ENCODE peak calls at places on chromosomes 2 and 18, in ten cellular contexts. V is foreskin fibroblast; F is AG09309; M is PC-3; Y is fibroblast of villous mesenchyme; G is heart left ventricle; A is CD8-positive, alpha-beta T cell; E is kidney epithelial cell; X is dorsolateral prefrontal cortex; D is epithelial cell of esophagus. U is an unnamed sample.

GRCh38 chr2:10668402-10669012 is 21.3 kb downstream of the NOL10 start:
- DNase-seq in V (peak), F (peak), M (peak), Y (peak), G (no peak), A (no peak), E (no peak), X (no peak), D (peak), U (no peak)

GRCh38 chr18:76564636-76565237 is 69.7 kb upstream of the ZNF516 start:
- DNase-seq in V (peak), F (no peak), M (no peak), Y (no peak), G (no peak), A (no peak), E (no peak), X (no peak), D (peak), U (no peak)

GRCh38 chr18:63963610-63964256 is 6.1 kb upstream of the SERPINB8 start:
- DNase-seq in V (peak), F (no peak), M (peak), Y (peak), G (peak), A (peak), E (no peak), X (no peak), D (peak), U (no peak)

GRCh38 chr2:10109311-10109710 is 13.2 kb upstream of the RRM2 start:
- DNase-seq in V (no peak), F (no peak), M (no peak), Y (no peak), G (no peak), A (no peak), E (no peak), X (no peak), D (no peak), U (no peak)

GRCh38 chr2:101518470-101519172 is 43.7 kb upstream of the RFX8 start:
- DNase-seq in V (peak), F (no peak), M (peak), Y (peak), G (peak), A (no peak), E (no peak), X (peak), D (peak), U (no peak)

GRCh38 chr2:875687-876615 is 74.7 kb upstream of the SNTG2 start:
- DNase-seq in V (no peak), F (no peak), M (no peak), Y (no peak), G (no peak), A (no peak), E (no peak), X (no peak), D (no peak), U (no peak)

GRCh38 chr18:10059610-10060468 is 146.0 kb downstream of the VAPA start:
- DNase-seq in V (peak), F (no peak), M (no peak), Y (peak), G (no peak), A (no peak), E (no peak), X (no peak), D (no peak), U (no peak)

GRCh38 chr2:199019898-199020507 is 437.7 kb downstream of the SATB2 start:
- DNase-seq in V (peak), F (peak), M (peak), Y (peak), G (no peak), A (no peak), E (peak), X (no peak), D (peak), U (no peak)

GRCh38 chr2:231357931-231358330 is 37.6 kb upstream of the B3GNT7 start:
- DNase-seq in V (no peak), F (no peak), M (no peak), Y (no peak), G (no peak), A (no peak), E (no peak), X (no peak), D (no peak), U (no peak)

GRCh38 chr2:231353469-231353868 is 42.0 kb upstream of the B3GNT7 start:
- DNase-seq in V (no peak), F (no peak), M (no peak), Y (no peak), G (no peak), A (no peak), E (no peak), X (no peak), D (no peak), U (no peak)

GRCh38 chr2:231357048-231357447 is 38.5 kb upstream of the B3GNT7 start:
- DNase-seq in V (no peak), F (no peak), M (no peak), Y (no peak), G (no peak), A (no peak), E (no peak), X (no peak), D (no peak), U (no peak)

GRCh38 chr2:231356474-231356849 is 39.0 kb upstream of the B3GNT7 start:
- DNase-seq in V (no peak), F (no peak), M (no peak), Y (no peak), G (no peak), A (no peak), E (no peak), X (no peak), D (no peak), U (no peak)

DNA sequence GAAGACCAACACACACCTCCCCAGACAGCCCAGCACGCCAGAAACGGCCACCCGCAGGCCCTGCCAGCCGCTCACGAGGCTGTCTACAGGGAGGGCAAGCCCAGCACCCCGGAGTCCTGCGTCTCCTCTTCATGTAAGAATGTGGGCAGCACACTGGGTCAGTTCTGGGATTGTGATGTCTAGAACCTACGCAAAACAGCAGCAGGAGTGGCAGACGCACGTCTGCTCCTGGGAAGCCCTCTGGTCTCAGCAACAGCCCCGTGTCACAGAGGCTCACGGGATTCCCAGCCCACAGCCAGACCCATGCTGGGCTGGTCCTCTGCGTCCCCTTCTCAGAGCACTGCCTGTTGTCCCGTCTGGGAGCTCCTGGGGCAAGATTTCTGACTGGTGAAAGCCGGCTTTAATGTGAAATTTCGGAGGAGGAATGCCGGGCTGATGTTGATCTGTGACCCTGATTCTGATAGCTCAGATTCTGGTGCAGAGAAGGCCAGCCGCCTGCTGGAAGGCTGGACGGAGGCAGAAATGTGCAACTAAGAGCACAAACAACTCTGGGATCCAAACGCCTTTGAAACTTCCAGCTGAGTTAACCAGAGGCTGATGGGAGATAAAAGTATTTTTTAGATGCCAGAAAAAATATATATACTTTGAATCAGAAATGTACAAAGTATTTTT is 39.6 kb upstream of the B3GNT7 start:
- DNase-seq in V (no peak), F (no peak), M (no peak), Y (peak), G (no peak), A (no peak), E (no peak), X (no peak), D (no peak), U (no peak)
- TF ChIP-seq CTCF in V (no peak), F (no peak), M (no peak), Y (no peak), G (peak), A (no peak), E (no peak), X (no peak), D (no peak), U (no peak)

GRCh38 chr2:55000335-55000734 is 49.9 kb downstream of the RTN4 start:
- DNase-seq in V (no peak), F (no peak), M (no peak), Y (no peak), G (no peak), A (no peak), E (no peak), X (no peak), D (no peak), U (no peak)

GRCh38 chr2:54999182-54999581 is 51.1 kb downstream of the RTN4 start:
- DNase-seq in V (peak), F (peak), M (peak), Y (peak), G (no peak), A (no peak), E (no peak), X (no peak), D (peak), U (no peak)

GRCh38 chr2:54997826-54998225 is 52.4 kb downstream of the RTN4 start:
- DNase-seq in V (no peak), F (no peak), M (no peak), Y (no peak), G (no peak), A (no peak), E (no peak), X (no peak), D (no peak), U (no peak)

DNA sequence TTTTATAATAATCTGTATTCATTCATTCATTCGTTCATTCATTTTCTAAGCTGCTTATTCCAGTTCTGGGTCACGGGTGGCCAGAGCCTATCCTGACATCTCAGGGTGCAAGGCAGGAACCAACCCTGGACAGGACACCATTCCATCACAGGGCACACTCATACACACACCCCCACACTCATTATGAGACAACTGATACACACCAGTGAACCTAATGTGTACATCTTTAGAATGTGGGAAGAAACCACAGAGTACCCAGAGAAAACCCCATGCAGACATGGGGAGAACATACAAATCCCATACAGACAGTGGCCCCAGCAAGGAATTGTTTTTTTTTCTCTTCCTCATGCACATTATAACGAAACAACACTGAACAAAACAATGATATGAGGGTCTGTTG is 54.7 kb downstream of the RTN4 start:
- DNase-seq in V (no peak), F (no peak), M (no peak), Y (no peak), G (no peak), A (no peak), E (no peak), X (no peak), D (no peak), U (no peak)
- H3K4me3 ChIP-seq in V (no peak), F (no peak), M (no peak), Y (no peak), G (no peak), A (no peak), E (no peak), X (no peak), D (no peak), U (no peak)

GRCh38 chr18:13501896-13502295 is 224.5 kb downstream of the FAM210A start:
- DNase-seq in V (no peak), F (no peak), M (no peak), Y (no peak), G (no peak), A (no peak), E (peak), X (no peak), D (no peak), U (no peak)
- TF ChIP-seq CTCF in V (no peak), F (no peak), M (no peak), Y (no peak), G (no peak), A (no peak), E (no peak), X (no peak), D (no peak), U (no peak)

GRCh38 chr2:43736637-43737036 is 37.2 kb upstream of the DYNC2LI1 start:
- DNase-seq in V (no peak), F (no peak), M (no peak), Y (no peak), G (no peak), A (no peak), E (no peak), X (no peak), D (no peak), U (no peak)
- H3K4me3 ChIP-seq in V (no peak), F (no peak), M (no peak), Y (no peak), G (no peak), A (no peak), E (no peak), X (no peak), D (no peak), U (no peak)

U was measured in epithelial cell of proximal tubule.